ENCODE peak calls at places on chromosomes 1 and 21, in five cellular contexts. C is B cell, A is Calu3, E is tibial nerve, D is BJ. Y is an unnamed sample.

GRCh38 chr21:38259665-38260064 is 2.9 kb downstream of the KCNJ15 start:
- DNase-seq in C (no peak), A (no peak), E (no peak), D (no peak), Y (no peak)

GRCh38 chr1:18932387-18932786 is 24.1 kb downstream of the IFFO2 start:
- DNase-seq in C (no peak), A (peak; percentile 37), E (no peak), D (no peak), Y (no peak)

GRCh38 chr21:44828362-44829056 is 10.6 kb upstream of the SUMO3 start:
- DNase-seq in C (no peak), A (no peak), E (no peak), D (no peak), Y (no peak)

GRCh38 chr1:11918779-11919519 is 7.3 kb downstream of the KIAA2013 start:
- DNase-seq in C (no peak), A (peak; percentile 28), E (no peak), D (peak; percentile 51), Y (no peak)

GRCh38 chr21:14762734-14763694 is 216.9 kb upstream of the SAMSN1 start:
- DNase-seq in C (peak; percentile 51), A (no peak), E (no peak), D (no peak), Y (peak; percentile 52)

GRCh38 chr1:95627244-95627643 is 393.2 kb downstream of the RWDD3 start:
- DNase-seq in C (no peak), A (no peak), E (no peak), D (no peak), Y (no peak)

GRCh38 chr1:239717097-239718051 is 331.0 kb downstream of the CHRM3 start:
- DNase-seq in C (no peak), A (peak; percentile 16), E (no peak), D (no peak), Y (no peak)

GRCh38 chr1:234062166-234062565 is 157.7 kb downstream of the SLC35F3 start:
- DNase-seq in C (no peak), A (no peak), E (no peak), D (no peak), Y (no peak)

GRCh38 chr1:207797229-207797973 is 45.5 kb downstream of the CD46 start:
- DNase-seq in C (peak; percentile 79), A (peak; percentile 89), E (peak; percentile 85), D (peak; percentile 55), Y (peak; percentile 63)

GRCh38 chr21:34844033-34844923 is 175.5 kb downstream of the CLIC6 start:
- DNase-seq in C (peak; percentile 46), A (no peak), E (peak; percentile 64), D (no peak), Y (peak; percentile 61)

GRCh38 chr1:245972476-245972875 is 534.6 kb downstream of the SMYD3 start:
- DNase-seq in C (no peak), A (no peak), E (no peak), D (no peak), Y (no peak)

GRCh38 chr1:107405241-107405640 is 264.4 kb downstream of the NTNG1 start:
- DNase-seq in C (no peak), A (no peak), E (no peak), D (peak; percentile 68), Y (no peak)

DNA sequence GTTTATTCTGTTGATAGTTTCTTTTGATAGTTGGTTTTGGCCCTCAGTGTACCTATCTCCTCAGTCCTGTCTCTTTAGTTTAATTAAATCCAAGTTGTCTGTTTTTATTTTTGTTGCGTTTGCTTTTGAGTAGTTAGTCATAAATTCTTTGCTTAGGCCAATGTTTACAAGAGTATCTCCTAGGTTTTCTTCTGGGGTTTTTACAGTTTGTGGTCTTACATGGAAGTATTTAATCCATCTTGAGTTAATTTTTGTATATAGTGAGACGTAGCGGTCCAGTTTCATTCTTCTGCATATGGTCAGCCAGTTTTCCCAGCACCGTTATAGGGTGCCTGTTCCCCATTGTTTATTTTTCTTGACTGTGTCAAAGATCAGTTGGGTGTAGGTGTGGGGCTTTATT is 139.4 kb downstream of the POU2F1 start:
- DNase-seq in C (no peak), A (no peak), E (no peak), D (peak; percentile 30), Y (no peak)
- TF ChIP-seq CTCF in C (no peak), A (no peak), E (no peak), D (no peak), Y (no peak)

GRCh38 chr1:22286491-22286890 is 143.6 kb upstream of the WNT4 start:
- DNase-seq in C (no peak), A (no peak), E (no peak), D (no peak), Y (no peak)
- TF ChIP-seq CTCF in C (no peak), A (no peak), E (no peak), D (no peak), Y (no peak)

GRCh38 chr1:87148670-87149069 is 180.0 kb upstream of the LMO4 start:
- DNase-seq in C (no peak), A (no peak), E (no peak), D (no peak), Y (no peak)

GRCh38 chr1:87154351-87154750 is 174.3 kb upstream of the LMO4 start:
- DNase-seq in C (no peak), A (peak; percentile 29), E (no peak), D (no peak), Y (no peak)

GRCh38 chr1:87149166-87150065 is 179.3 kb upstream of the LMO4 start:
- DNase-seq in C (no peak), A (no peak), E (no peak), D (peak; percentile 59), Y (no peak)

GRCh38 chr1:87150143-87150542 is 178.5 kb upstream of the LMO4 start:
- DNase-seq in C (no peak), A (no peak), E (no peak), D (no peak), Y (no peak)

DNA sequence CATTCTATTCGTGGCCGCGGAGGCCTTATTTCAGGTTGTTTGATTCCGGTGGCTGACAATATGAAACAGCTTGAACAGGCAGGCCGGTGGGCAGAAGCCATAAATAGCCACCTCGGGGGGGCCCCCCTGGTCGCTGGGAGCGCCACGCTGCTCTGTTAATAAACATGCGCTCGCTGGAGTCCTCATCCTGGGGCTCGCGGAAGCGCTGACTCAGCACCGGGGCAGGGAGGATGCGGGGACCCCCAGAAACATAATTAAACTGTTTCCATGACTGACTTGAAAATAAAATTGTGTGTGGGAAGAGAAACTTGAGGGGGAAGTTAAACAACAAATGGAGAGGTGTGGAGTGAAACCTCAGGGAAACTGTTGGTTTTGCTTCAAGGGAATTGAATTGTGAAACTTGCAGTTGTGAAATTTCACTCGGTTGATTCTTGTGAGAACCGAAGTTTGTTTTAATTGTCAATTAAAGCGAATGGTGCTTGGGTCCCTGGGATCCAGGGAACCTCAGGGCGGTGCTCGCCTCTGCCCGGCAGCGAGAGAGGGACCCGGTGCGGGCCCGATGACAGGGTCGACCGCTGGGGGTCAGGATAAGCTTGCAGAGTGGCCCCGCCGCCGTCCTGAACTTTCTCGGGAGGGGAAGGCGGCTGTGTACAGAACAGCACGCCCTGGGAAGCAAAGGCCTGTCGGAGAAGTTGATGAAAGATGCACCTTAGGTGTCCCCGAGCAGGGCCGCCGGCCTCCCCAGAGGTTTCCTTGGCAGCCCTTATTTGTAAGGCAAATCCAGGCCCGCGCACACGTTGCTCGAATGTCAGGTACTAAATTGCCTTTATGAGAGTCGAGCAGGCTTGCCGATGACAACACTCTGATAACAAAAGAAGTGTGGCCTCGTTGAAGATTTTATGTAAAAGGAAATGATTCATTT is 176.9 kb upstream of the LMO4 start:
- DNase-seq in C (peak; percentile 50), A (peak; percentile 87), E (peak; percentile 61), D (no peak), Y (peak; percentile 79)
- TF ChIP-seq CTCF in C (peak; percentile 28), A (peak; percentile 68), E (peak; percentile 66), D (no peak), Y (peak; percentile 73)

DNA sequence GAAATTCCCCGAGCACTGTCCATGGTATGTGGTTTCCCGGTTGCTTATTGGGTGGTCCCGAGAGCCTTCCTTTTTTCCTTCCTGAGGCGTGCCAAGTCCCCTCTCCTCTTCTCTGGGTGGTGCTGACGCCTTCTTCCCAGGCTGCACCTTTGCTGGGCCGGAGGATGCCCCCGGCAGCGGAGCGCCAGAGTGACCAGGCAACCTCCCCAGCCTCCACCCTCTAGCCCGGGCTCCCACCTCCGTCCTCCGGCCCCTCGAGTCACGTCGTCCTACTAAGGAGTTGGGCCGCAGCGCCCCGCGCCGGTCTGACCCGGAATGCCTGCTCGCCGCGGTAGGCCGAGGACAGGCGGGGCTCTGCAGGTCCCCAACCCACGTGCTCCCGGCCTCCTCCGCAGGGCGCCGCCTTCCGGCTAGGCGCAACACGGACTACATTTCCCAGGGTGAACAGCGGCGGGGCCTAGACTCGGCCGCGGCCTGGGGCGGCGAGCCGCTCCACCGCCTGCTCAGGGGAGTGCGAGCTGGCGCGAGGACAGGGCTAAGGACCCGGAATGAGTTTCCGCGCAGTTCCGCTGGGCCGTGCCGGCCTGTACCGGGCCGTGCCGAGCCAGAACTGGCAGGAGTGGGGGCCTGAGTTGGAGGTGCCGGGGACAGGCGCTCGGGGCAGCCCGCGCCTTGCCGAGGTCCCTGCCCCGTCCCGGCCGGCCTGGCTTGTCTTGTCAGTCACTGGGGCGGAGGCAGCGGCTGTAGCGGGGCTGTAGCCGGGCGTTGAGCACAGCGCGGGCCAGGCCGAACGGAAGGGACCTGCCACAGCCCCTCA is at the start of gene IPO13:
- DNase-seq in C (peak; percentile 94), A (peak; percentile 97), E (peak; percentile 88), D (peak; percentile 68), Y (peak; percentile 99)
- TF ChIP-seq CTCF in C (peak; percentile 71), A (peak; percentile 67), E (peak; percentile 75), D (peak; percentile 72), Y (peak; percentile 86)

GRCh38 chr1:171637928-171638576 is 14.4 kb downstream of the MYOC start:
- DNase-seq in C (no peak), A (no peak), E (no peak), D (no peak), Y (no peak)
- TF ChIP-seq CTCF in C (no peak), A (no peak), E (no peak), D (no peak), Y (no peak)

DNA sequence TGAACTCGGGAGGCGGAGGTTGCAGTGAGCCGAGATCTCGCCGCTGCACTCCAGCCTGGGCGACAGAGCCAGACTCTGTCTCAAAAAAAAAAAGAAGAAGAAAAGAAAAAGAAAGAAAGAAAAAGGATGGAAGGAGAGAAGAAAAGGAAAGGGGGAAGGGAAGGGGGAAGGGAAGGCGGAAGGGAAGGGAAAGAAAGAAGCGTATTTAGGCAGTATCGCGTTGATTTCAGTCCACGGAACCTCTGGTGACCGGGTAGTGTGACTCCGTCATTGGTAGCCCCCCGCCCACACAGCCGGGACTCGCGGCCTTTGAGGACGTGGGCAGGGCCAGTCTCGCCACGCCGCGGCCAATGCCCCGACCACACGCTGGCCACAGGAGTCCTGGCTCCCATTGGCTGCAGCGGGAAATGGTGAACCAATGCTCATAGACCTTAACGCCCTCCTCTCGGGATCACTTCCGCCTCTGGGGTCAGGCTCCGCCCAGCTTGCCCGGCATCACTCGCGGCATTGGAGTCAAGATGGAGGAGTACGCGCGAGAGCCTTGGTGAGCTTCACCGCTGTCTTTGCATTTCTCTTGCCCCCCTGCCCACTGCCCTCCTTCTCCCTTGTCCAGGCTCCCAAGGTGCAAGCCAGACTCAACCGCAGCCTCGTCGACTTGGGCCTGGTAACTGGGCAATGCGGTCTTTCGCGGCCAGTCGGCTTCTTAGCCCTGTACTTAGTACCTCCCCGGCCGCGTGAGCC is at the start of gene TIMM17A:
- DNase-seq in C (peak; percentile 96), A (peak; percentile 98), E (peak; percentile 93), D (peak; percentile 95), Y (peak; percentile 97)
- TF ChIP-seq CTCF in C (no peak), A (no peak), E (no peak), D (no peak), Y (no peak)

Y was measured in GM13976.